ENCODE peak calls at places on chromosome 5, in nine cellular contexts. A, V, M, U, J, G, Z, W and Y are unnamed samples.

GRCh38 chr5:76861616-76862015 is 11.8 kb downstream of the S100Z start:
- ATAC-seq in A (no peak), V (no peak), M (no peak), U (no peak), J (no peak), G (no peak), Z (no peak), W (no peak), Y (no peak)

GRCh38 chr5:18527017-18527416 is 892.8 kb downstream of the TAF11L14 start:
- ATAC-seq in A (no peak), V (no peak), M (no peak), U (no peak), J (no peak), G (no peak), Z (no peak), W (no peak), Y (no peak)

GRCh38 chr5:23053846-23054245 is 200.7 kb upstream of the CDH12 start:
- ATAC-seq in A (no peak), V (no peak), M (no peak), U (no peak), J (no peak), G (no peak), Z (no peak), W (no peak), Y (no peak)

GRCh38 chr5:148972958-148973357 is 89.9 kb downstream of the SH3TC2 start:
- ATAC-seq in A (no peak), V (peak; percentile 71), M (peak; percentile 47), U (peak; percentile 75), J (peak; percentile 92), G (peak; percentile 50), Z (peak; percentile 76), W (peak; percentile 83), Y (no peak)

GRCh38 chr5:138552700-138553099 is 9.7 kb upstream of the ETF1 start:
- ATAC-seq in A (no peak), V (no peak), M (no peak), U (no peak), J (no peak), G (no peak), Z (no peak), W (no peak), Y (no peak)

GRCh38 chr5:91170266-91170665 is 212.9 kb downstream of the ARRDC3 start:
- ATAC-seq in A (peak; percentile 91), V (no peak), M (no peak), U (no peak), J (peak; percentile 98), G (no peak), Z (no peak), W (no peak), Y (peak; percentile 97)

GRCh38 chr5:109711681-109712080 is 22.0 kb downstream of the MAN2A1 start:
- ATAC-seq in A (no peak), V (no peak), M (no peak), U (no peak), J (no peak), G (no peak), Z (no peak), W (no peak), Y (no peak)

GRCh38 chr5:31232273-31232888 is 38.9 kb downstream of the CDH6 start:
- ATAC-seq in A (no peak), V (no peak), M (peak; percentile 96), U (no peak), J (peak; percentile 79), G (peak; percentile 75), Z (peak; percentile 93), W (peak; percentile 85), Y (no peak)

GRCh38 chr5:157215826-157216167 is 35.2 kb downstream of the ITK start:
- ATAC-seq in A (no peak), V (no peak), M (no peak), U (no peak), J (no peak), G (no peak), Z (no peak), W (no peak), Y (no peak)

GRCh38 chr5:137273511-137273910 is 225.6 kb downstream of the SPOCK1 start:
- ATAC-seq in A (no peak), V (no peak), M (no peak), U (no peak), J (no peak), G (no peak), Z (no peak), W (no peak), Y (no peak)

GRCh38 chr5:138653502-138653901 is 78.3 kb upstream of the HSPA9 start:
- ATAC-seq in A (no peak), V (no peak), M (peak; percentile 63), U (no peak), J (no peak), G (no peak), Z (no peak), W (no peak), Y (no peak)

GRCh38 chr5:123044926-123045617 is 8.5 kb upstream of the PPIC start:
- ATAC-seq in A (no peak), V (no peak), M (no peak), U (no peak), J (no peak), G (no peak), Z (no peak), W (no peak), Y (no peak)

GRCh38 chr5:59007460-59008063 is 424.7 kb downstream of the RAB3C start:
- ATAC-seq in A (no peak), V (no peak), M (no peak), U (no peak), J (no peak), G (no peak), Z (no peak), W (no peak), Y (no peak)

GRCh38 chr5:178434851-178435250 is 155.3 kb downstream of the COL23A1 start:
- ATAC-seq in A (no peak), V (no peak), M (peak; percentile 80), U (peak; percentile 42), J (no peak), G (no peak), Z (peak; percentile 85), W (peak; percentile 59), Y (no peak)

GRCh38 chr5:9431496-9432258 is 114.2 kb downstream of the SEMA5A start:
- ATAC-seq in A (no peak), V (no peak), M (peak; percentile 67), U (no peak), J (no peak), G (peak; percentile 48), Z (peak; percentile 19), W (peak; percentile 44), Y (no peak)

GRCh38 chr5:56190500-56190899 is 42.6 kb downstream of the ANKRD55 start:
- ATAC-seq in A (peak; percentile 37), V (no peak), M (peak; percentile 34), U (no peak), J (no peak), G (no peak), Z (no peak), W (peak; percentile 26), Y (no peak)

GRCh38 chr5:132435891-132436290 is 54.7 kb downstream of the IRF1 start:
- ATAC-seq in A (no peak), V (no peak), M (no peak), U (no peak), J (no peak), G (no peak), Z (no peak), W (no peak), Y (no peak)

GRCh38 chr5:8445139-8445538 is 576.2 kb downstream of the MTRR start:
- ATAC-seq in A (no peak), V (no peak), M (no peak), U (no peak), J (no peak), G (no peak), Z (no peak), W (no peak), Y (no peak)

GRCh38 chr5:66718374-66718977 is 122.3 kb downstream of the MAST4 start:
- ATAC-seq in A (no peak), V (no peak), M (peak; percentile 26), U (no peak), J (no peak), G (no peak), Z (no peak), W (no peak), Y (no peak)

GRCh38 chr5:172235132-172235780 is 41.3 kb downstream of the EFCAB9 start:
- ATAC-seq in A (no peak), V (no peak), M (no peak), U (no peak), J (no peak), G (peak; percentile 56), Z (no peak), W (no peak), Y (peak; percentile 14)

GRCh38 chr5:89712135-89712700 is 697.3 kb downstream of the CETN3 start:
- ATAC-seq in A (no peak), V (no peak), M (no peak), U (no peak), J (no peak), G (no peak), Z (no peak), W (no peak), Y (no peak)

GRCh38 chr5:10507575-10508024 is 56.3 kb upstream of the ANKRD33B start:
- ATAC-seq in A (no peak), V (no peak), M (no peak), U (peak; percentile 30), J (no peak), G (no peak), Z (no peak), W (no peak), Y (no peak)

GRCh38 chr5:111512026-111512405 is 319 bp downstream of the STARD4 start:
- ATAC-seq in A (peak; percentile 6), V (peak; percentile 29), M (peak; percentile 25), U (peak; percentile 17), J (peak; percentile 37), G (peak; percentile 2), Z (peak; percentile 9), W (no peak), Y (peak; percentile 15)

GRCh38 chr5:175893466-175893865 is 22.1 kb downstream of the CPLX2 start:
- ATAC-seq in A (no peak), V (no peak), M (peak; percentile 95), U (no peak), J (no peak), G (no peak), Z (no peak), W (no peak), Y (no peak)

GRCh38 chr5:39713224-39713911 is 288.6 kb upstream of the DAB2 start:
- ATAC-seq in A (no peak), V (peak; percentile 53), M (peak; percentile 88), U (peak; percentile 78), J (peak; percentile 20), G (no peak), Z (peak; percentile 88), W (peak; percentile 82), Y (no peak)

GRCh38 chr5:168736201-168736940 is 157.2 kb upstream of the PANK3 start:
- ATAC-seq in A (peak; percentile 27), V (no peak), M (peak; percentile 55), U (no peak), J (no peak), G (no peak), Z (peak; percentile 76), W (peak; percentile 78), Y (no peak)

GRCh38 chr5:32842798-32843531 is 131.8 kb downstream of the NPR3 start:
- ATAC-seq in A (no peak), V (no peak), M (no peak), U (no peak), J (peak; percentile 81), G (no peak), Z (no peak), W (peak; percentile 79), Y (no peak)

GRCh38 chr5:74239268-74239667 is 401.3 kb downstream of the ENC1 start:
- ATAC-seq in A (no peak), V (no peak), M (peak; percentile 52), U (no peak), J (no peak), G (no peak), Z (no peak), W (peak; percentile 41), Y (no peak)